ENCODE peak calls at places on chromosome 18, in six cellular contexts. P is MCF 10A, R is cardiac fibroblast, B is IMR-90, F is WTC11, A is tibial artery. E is an unnamed sample.

GRCh38 chr18:74190086-74190485 is 41.8 kb downstream of the TIMM21 start:
- DNase-seq in P (no peak), R (peak), B (peak), F (no peak), A (no peak), E (no peak)

GRCh38 chr18:56115072-56116038 is 523.0 kb downstream of the TXNL1 start:
- DNase-seq in P (no peak), R (no peak), B (peak), F (no peak), A (no peak), E (no peak)

GRCh38 chr18:59696311-59697235 is 650 bp downstream of the CCBE1 start:
- DNase-seq in P (peak), R (peak), B (peak), F (peak), A (no peak), E (peak)

GRCh38 chr18:71799016-71799673 is 745.0 kb downstream of the CBLN2 start:
- DNase-seq in P (peak), R (no peak), B (peak), F (no peak), A (no peak), E (no peak)

GRCh38 chr18:35345460-35345921 is 1.3 kb upstream of the ZNF24 start:
- DNase-seq in P (no peak), R (peak), B (no peak), F (no peak), A (no peak), E (no peak)

GRCh38 chr18:56869189-56869777 is 218.1 kb downstream of the WDR7 start:
- DNase-seq in P (peak), R (peak), B (peak), F (no peak), A (no peak), E (no peak)

GRCh38 chr18:27839141-27839540 is 337.8 kb downstream of the CDH2 start:
- DNase-seq in P (peak), R (peak), B (peak), F (no peak), A (no peak), E (no peak)

GRCh38 chr18:69397096-69397495 is 3.6 kb upstream of the DOK6 start:
- DNase-seq in P (peak), R (no peak), B (peak), F (peak), A (no peak), E (no peak)

GRCh38 chr18:63090334-63090733 is 229.2 kb downstream of the BCL2 start:
- DNase-seq in P (no peak), R (no peak), B (no peak), F (no peak), A (no peak), E (no peak)

GRCh38 chr18:49206717-49207116 is 253.7 kb downstream of the DYM start:
- DNase-seq in P (no peak), R (peak), B (peak), F (no peak), A (no peak), E (no peak)

GRCh38 chr18:24567199-24567598 is 106.8 kb downstream of the HRH4 start:
- DNase-seq in P (peak), R (no peak), B (peak), F (no peak), A (no peak), E (no peak)

GRCh38 chr18:75276813-75277628 is 66.4 kb downstream of the TSHZ1 start:
- DNase-seq in P (peak), R (no peak), B (peak), F (no peak), A (no peak), E (no peak)

GRCh38 chr18:35634376-35634775 is 52.8 kb downstream of the GALNT1 start:
- DNase-seq in P (no peak), R (no peak), B (no peak), F (no peak), A (no peak), E (no peak)

GRCh38 chr18:34493099-34493544 is 217.0 kb upstream of the DTNA start:
- DNase-seq in P (peak), R (peak), B (peak), F (peak), A (peak), E (peak)

GRCh38 chr18:39500320-39500719 is 1934.7 kb upstream of the CELF4 start:
- DNase-seq in P (no peak), R (no peak), B (no peak), F (peak), A (no peak), E (no peak)

GRCh38 chr18:31819106-31819924 is 58.6 kb upstream of the SLC25A52 start:
- DNase-seq in P (peak), R (peak), B (peak), F (no peak), A (no peak), E (no peak)

GRCh38 chr18:3402962-3403585 is 46.9 kb upstream of the TGIF1 start:
- DNase-seq in P (no peak), R (peak), B (peak), F (no peak), A (no peak), E (no peak)

GRCh38 chr18:58580078-58580477 is 48.8 kb downstream of the ALPK2 start:
- DNase-seq in P (peak), R (no peak), B (peak), F (no peak), A (no peak), E (no peak)

GRCh38 chr18:58640891-58641610 is 12.2 kb upstream of the ALPK2 start:
- DNase-seq in P (no peak), R (no peak), B (no peak), F (no peak), A (no peak), E (no peak)

GRCh38 chr18:11309172-11309571 is 159.8 kb upstream of the PIEZO2 start:
- DNase-seq in P (peak), R (peak), B (no peak), F (no peak), A (no peak), E (no peak)

GRCh38 chr18:306608-307255 is 38.9 kb upstream of the THOC1 start:
- DNase-seq in P (no peak), R (no peak), B (no peak), F (no peak), A (no peak), E (no peak)

GRCh38 chr18:58997811-58998337 is 133.2 kb downstream of the ZNF532 start:
- DNase-seq in P (peak), R (peak), B (peak), F (no peak), A (peak), E (no peak)

GRCh38 chr18:2424420-2424819 is 146.9 kb downstream of the METTL4 start:
- DNase-seq in P (no peak), R (no peak), B (no peak), F (no peak), A (no peak), E (no peak)

GRCh38 chr18:54946149-54946581 is 13.1 kb downstream of the CCDC68 start:
- DNase-seq in P (peak), R (peak), B (peak), F (no peak), A (no peak), E (no peak)

GRCh38 chr18:46167971-46168370 is 63.8 kb downstream of the HAUS1 start:
- DNase-seq in P (no peak), R (no peak), B (no peak), F (no peak), A (no peak), E (no peak)

GRCh38 chr18:3664563-3665178 is 214.7 kb downstream of the TGIF1 start:
- DNase-seq in P (no peak), R (peak), B (no peak), F (no peak), A (no peak), E (peak)

GRCh38 chr18:27627927-27628326 is 442.8 kb upstream of the CHST9 start:
- DNase-seq in P (no peak), R (no peak), B (no peak), F (peak), A (no peak), E (no peak)

GRCh38 chr18:24208270-24209035 is 69.6 kb downstream of the CABYR start:
- DNase-seq in P (no peak), R (peak), B (no peak), F (no peak), A (no peak), E (no peak)

GRCh38 chr18:73199151-73199550 is 331.4 kb upstream of the NETO1 start:
- DNase-seq in P (peak), R (no peak), B (peak), F (no peak), A (no peak), E (no peak)

GRCh38 chr18:8608795-8609673 is at the start of gene RAB12:
- DNase-seq in P (peak), R (peak), B (peak), F (peak), A (peak), E (peak)

GRCh38 chr18:76426738-76427305 is 68.2 kb downstream of the ZNF516 start:
- DNase-seq in P (peak), R (no peak), B (no peak), F (peak), A (no peak), E (peak)
- TF ChIP-seq CTCF in P (peak), R (peak), B (peak), F (peak), A (peak), E (peak)

GRCh38 chr18:61770279-61770678 is 122.5 kb downstream of the RNF152 start:
- DNase-seq in P (no peak), R (no peak), B (no peak), F (no peak), A (no peak), E (no peak)

GRCh38 chr18:61765097-61765496 is 127.7 kb downstream of the RNF152 start:
- DNase-seq in P (no peak), R (peak), B (peak), F (no peak), A (no peak), E (no peak)

GRCh38 chr18:61761875-61762274 is 130.9 kb downstream of the RNF152 start:
- DNase-seq in P (no peak), R (no peak), B (no peak), F (no peak), A (no peak), E (no peak)

GRCh38 chr18:61764381-61764780 is 128.4 kb downstream of the RNF152 start:
- DNase-seq in P (no peak), R (no peak), B (no peak), F (no peak), A (no peak), E (no peak)

DNA sequence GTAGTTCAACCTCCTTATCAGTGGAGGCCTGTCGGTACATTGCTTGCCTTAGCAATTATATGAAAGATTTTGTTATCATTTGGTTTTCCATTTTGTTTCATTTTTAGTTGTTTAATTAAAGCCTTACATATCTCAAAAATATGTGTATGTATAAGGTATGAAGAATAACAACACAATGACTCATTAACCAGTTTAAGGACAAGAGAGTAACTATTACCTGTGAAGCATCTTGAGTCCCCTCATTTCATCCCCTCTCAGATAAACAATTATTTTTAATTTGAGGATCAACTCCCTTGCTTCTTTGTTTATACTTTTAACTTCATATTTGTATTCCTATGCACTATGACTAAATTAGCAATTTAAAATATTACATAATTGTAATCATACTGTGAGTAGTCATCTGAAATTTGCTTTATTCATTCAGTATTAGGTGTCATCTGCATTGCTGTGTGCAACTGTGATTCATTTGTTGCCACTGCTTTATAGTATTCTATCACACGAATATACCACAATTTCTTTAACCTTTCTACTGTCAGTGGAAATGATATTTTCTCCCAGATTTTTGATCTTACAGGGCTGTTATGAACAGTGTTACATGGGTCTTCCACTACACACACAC is 126.4 kb downstream of the RNF152 start:
- DNase-seq in P (no peak), R (no peak), B (no peak), F (no peak), A (no peak), E (no peak)
- TF ChIP-seq CTCF in P (no peak), R (no peak), B (no peak), F (no peak), A (no peak), E (no peak)

GRCh38 chr18:9683418-9684396 is 24.4 kb upstream of the RAB31 start:
- DNase-seq in P (peak), R (peak), B (peak), F (no peak), A (peak), E (no peak)
- TF ChIP-seq CTCF in P (peak), R (peak), B (peak), F (no peak), A (peak), E (no peak)

DNA sequence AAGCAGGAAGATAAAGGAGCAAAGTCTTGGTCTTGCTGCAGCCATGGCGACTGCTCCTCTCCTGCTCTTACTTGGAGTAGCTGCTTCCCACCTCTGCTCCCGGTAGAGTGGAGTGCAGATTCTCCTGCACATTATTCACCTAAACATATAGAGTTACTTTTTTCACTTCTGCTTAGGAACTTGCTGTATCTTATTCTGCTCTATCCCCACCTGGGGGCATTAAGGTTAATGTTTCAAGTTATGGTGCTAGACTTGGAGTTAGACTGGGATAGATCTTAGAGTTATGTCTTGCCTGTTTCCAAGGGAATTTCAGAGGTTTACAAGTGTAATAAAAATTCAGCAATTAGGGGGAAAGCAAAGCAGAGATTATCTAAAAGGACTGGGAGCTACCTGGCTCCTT is 144.2 kb downstream of the SETBP1 start:
- DNase-seq in P (no peak), R (no peak), B (no peak), F (no peak), A (no peak), E (no peak)
- TF ChIP-seq CTCF in P (no peak), R (no peak), B (no peak), F (no peak), A (no peak), E (no peak)

DNA sequence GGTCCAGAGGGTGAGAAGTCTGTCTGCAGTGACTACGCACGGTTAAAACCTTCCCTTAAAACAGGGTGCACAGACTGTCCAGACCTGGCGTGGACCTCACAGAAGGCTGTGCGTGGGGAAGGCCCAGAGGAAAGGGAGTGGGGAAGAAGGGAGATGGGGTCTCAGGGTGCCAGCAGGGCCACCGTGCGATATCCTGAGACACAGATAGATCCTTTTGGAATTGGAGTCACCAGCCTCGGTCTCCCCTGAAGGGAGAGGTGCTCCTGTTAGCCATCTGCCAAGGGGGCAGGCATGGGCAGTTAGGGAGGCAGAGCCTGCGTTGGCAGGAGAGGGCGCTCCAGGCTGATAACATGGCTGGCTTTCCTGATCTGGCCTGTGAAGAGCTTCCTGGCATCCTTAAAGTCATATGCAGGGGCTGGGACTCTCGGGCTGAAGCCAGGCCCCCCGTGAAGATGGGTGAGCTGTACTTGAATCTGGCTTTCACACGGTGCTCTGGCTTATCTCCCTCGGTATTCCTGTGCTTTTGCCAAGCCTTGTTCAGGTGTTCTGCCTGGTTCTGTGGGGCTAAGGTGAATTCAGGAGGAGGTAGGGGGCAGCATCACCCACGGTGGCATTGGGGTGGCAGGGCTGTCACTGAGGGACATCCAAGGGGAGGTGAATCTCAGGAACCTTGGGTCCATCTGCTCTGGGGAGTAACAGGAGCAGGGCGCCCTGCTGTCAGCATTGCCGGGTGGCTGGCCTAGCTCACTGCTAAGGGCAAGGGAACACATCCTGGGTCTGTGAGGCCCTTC is 107.2 kb upstream of the SMAD2 start:
- DNase-seq in P (peak), R (peak), B (no peak), F (peak), A (peak), E (no peak)
- TF ChIP-seq CTCF in P (peak), R (peak), B (no peak), F (no peak), A (no peak), E (peak)

DNA sequence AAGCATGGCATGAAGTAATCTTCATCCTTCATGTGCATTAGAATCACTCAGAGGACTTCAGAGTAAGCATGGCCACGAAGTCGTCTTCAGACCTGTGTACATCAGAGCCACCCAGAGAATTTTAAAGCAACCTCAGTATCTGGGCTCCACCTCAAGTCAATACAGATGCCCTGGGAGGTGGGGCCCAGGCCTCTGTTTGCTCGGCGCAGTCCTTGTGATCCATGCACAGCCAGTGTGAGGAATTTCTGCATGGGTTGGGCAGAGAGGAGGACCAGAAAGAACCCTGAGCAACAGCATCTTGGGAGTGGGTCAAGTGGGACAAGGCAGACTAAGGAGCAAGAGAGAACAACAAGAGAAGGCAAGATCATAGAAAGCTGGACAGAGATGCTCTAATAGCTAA is 220.4 kb upstream of the TMEM200C start:
- DNase-seq in P (no peak), R (no peak), B (no peak), F (no peak), A (no peak), E (no peak)
- TF ChIP-seq CTCF in P (no peak), R (no peak), B (no peak), F (no peak), A (no peak), E (no peak)

DNA sequence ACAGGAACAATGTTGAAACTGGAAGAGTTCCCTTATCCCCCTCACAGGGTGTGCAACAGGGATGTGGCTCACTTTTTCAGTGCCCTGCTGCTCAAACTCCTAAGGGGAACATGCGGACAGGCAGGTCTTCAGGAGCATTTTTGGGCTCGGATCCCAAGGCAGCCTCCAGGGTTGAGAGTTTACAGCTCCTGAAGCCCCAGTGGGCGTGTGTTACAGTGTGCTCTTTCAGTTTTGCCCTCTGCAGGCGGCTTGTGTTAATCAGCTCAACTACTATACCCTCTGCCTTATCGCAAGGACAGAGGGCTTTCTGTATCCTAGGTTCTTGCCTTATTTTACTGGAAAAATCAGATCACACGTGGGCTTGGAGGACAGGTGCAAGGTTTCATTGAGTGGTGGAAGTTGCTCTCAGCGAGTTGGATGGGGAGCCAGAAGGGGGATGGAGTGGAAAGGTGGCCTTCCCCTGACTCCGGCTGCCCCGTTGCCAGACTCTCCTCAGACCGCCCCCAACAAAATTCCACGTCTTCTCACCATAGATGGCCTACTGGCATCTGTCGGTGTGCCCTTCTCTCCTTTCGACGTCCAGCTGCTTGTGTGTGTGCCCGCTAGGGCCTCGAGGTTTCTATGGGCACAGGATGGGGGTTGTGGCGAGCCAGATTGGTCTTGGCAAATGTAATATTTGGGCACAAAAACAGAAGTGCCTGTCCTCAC is 541.9 kb downstream of the TMX3 start:
- DNase-seq in P (no peak), R (no peak), B (no peak), F (peak), A (no peak), E (peak)
- TF ChIP-seq CTCF in P (no peak), R (no peak), B (no peak), F (no peak), A (no peak), E (peak)

GRCh38 chr18:22169011-22169888 is at the start of gene GATA6:
- DNase-seq in P (peak), R (peak), B (peak), F (peak), A (peak), E (peak)

GRCh38 chr18:22167471-22168151 is 1.8 kb upstream of the GATA6 start:
- DNase-seq in P (no peak), R (peak), B (no peak), F (peak), A (peak), E (peak)

GRCh38 chr18:22169889-22170420 is 566 bp downstream of the GATA6 start:
- DNase-seq in P (peak), R (peak), B (peak), F (peak), A (peak), E (no peak)

GRCh38 chr18:22167091-22167470 is 2.3 kb upstream of the GATA6 start:
- DNase-seq in P (no peak), R (no peak), B (no peak), F (peak), A (peak), E (peak)

DNA sequence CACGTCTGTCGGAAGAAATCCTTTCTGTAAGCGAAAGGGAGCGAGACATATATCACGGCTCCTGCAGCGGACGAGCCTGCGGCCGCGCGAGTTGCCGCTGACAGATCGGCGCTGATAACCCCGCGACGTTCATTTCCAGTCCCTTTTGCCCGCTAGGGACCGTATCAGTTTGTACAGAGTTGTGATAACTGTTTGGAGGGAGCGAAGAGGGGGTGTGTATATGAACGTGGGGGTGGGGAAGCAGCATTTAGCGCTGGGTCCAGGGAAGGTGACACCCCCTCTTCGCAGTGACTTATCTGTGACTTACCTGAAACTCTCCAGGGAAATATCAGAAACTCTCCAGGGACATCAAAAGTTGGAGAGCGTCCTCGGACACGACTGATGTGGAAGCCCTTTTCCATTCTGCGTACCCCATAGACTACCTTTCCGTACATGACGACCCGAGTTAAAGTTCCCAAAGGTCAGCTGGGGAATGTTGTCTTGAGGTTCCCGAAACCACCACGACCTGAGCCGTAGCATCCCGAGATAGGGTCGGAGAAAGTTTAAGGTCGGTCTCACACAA is 948 bp upstream of the GATA6 start:
- DNase-seq in P (no peak), R (peak), B (no peak), F (peak), A (peak), E (peak)
- TF ChIP-seq CTCF in P (no peak), R (no peak), B (no peak), F (no peak), A (peak), E (no peak)

E was measured in neural crest cell.